ENCODE peak calls at places on chromosome 11, in eight cellular contexts. One of them, this sample, is unnamed.

GRCh38 chr11:134331565-134332188 is at the start of gene GLB1L2:
- DNase-seq in IMR-90: no peak
- DNase-seq in HCT116: peak
- DNase-seq in pancreas: peak
- DNase-seq in body of pancreas: peak
- DNase-seq in fibroblast of the aortic adventitia: peak
- DNase-seq in nephron progenitor cell: peak
- DNase-seq in AG04449: no peak
- DNase-seq in this sample: peak

GRCh38 chr11:69406060-69406459 is 75.4 kb upstream of the LINC01488 start:
- DNase-seq in fibroblast of the aortic adventitia: no peak
- DNase-seq in HCT116: no peak
- DNase-seq in IMR-90: no peak
- DNase-seq in pancreas: no peak
- DNase-seq in body of pancreas: peak
- DNase-seq in AG04449: no peak
- DNase-seq in nephron progenitor cell: no peak
- DNase-seq in this sample: no peak

GRCh38 chr11:10564030-10564429 is 4.4 kb downstream of the LYVE1 start:
- DNase-seq in IMR-90: no peak
- DNase-seq in body of pancreas: no peak
- DNase-seq in pancreas: no peak
- DNase-seq in AG04449: no peak
- DNase-seq in fibroblast of the aortic adventitia: no peak
- DNase-seq in nephron progenitor cell: no peak
- DNase-seq in HCT116: no peak
- DNase-seq in this sample: no peak

GRCh38 chr11:127003260-127003981 is 2.9 kb upstream of the KIRREL3 start:
- DNase-seq in AG04449: no peak
- DNase-seq in HCT116: no peak
- DNase-seq in pancreas: peak
- DNase-seq in nephron progenitor cell: peak
- DNase-seq in IMR-90: peak
- DNase-seq in body of pancreas: peak
- DNase-seq in fibroblast of the aortic adventitia: no peak
- DNase-seq in this sample: peak

GRCh38 chr11:66011785-66012303 is at the start of gene CST6:
- DNase-seq in nephron progenitor cell: no peak
- DNase-seq in AG04449: no peak
- DNase-seq in body of pancreas: no peak
- DNase-seq in fibroblast of the aortic adventitia: no peak
- DNase-seq in pancreas: no peak
- DNase-seq in IMR-90: no peak
- DNase-seq in HCT116: no peak
- DNase-seq in this sample: peak

GRCh38 chr11:1200611-1201191 is 22.2 kb upstream of the MUC5B start:
- DNase-seq in IMR-90: no peak
- DNase-seq in AG04449: no peak
- DNase-seq in body of pancreas: peak
- DNase-seq in pancreas: peak
- DNase-seq in HCT116: no peak
- DNase-seq in nephron progenitor cell: no peak
- DNase-seq in fibroblast of the aortic adventitia: no peak
- DNase-seq in this sample: no peak

GRCh38 chr11:77201991-77202841 is 74.2 kb downstream of the MYO7A start:
- DNase-seq in body of pancreas: no peak
- DNase-seq in HCT116: no peak
- DNase-seq in pancreas: no peak
- DNase-seq in AG04449: no peak
- DNase-seq in fibroblast of the aortic adventitia: no peak
- DNase-seq in IMR-90: no peak
- DNase-seq in nephron progenitor cell: no peak
- DNase-seq in this sample: no peak

GRCh38 chr11:2988996-2989395 is 3.1 kb downstream of the NAP1L4 start:
- DNase-seq in IMR-90: peak
- DNase-seq in nephron progenitor cell: no peak
- DNase-seq in fibroblast of the aortic adventitia: no peak
- DNase-seq in AG04449: peak
- DNase-seq in pancreas: no peak
- DNase-seq in body of pancreas: no peak
- DNase-seq in HCT116: no peak
- DNase-seq in this sample: no peak

GRCh38 chr11:113876074-113876797 is 864 bp upstream of the USP28 start:
- DNase-seq in nephron progenitor cell: no peak
- DNase-seq in AG04449: no peak
- DNase-seq in body of pancreas: no peak
- DNase-seq in fibroblast of the aortic adventitia: no peak
- DNase-seq in HCT116: no peak
- DNase-seq in pancreas: no peak
- DNase-seq in IMR-90: no peak
- DNase-seq in this sample: no peak

GRCh38 chr11:26910192-26910591 is 83.7 kb upstream of the FIBIN start:
- DNase-seq in IMR-90: no peak
- DNase-seq in nephron progenitor cell: no peak
- DNase-seq in HCT116: no peak
- DNase-seq in body of pancreas: no peak
- DNase-seq in pancreas: no peak
- DNase-seq in fibroblast of the aortic adventitia: no peak
- DNase-seq in AG04449: no peak
- DNase-seq in this sample: no peak

GRCh38 chr11:27697679-27698275 is 2.5 kb downstream of the BDNF start:
- DNase-seq in pancreas: no peak
- DNase-seq in HCT116: no peak
- DNase-seq in nephron progenitor cell: no peak
- DNase-seq in fibroblast of the aortic adventitia: peak
- DNase-seq in body of pancreas: no peak
- DNase-seq in AG04449: no peak
- DNase-seq in IMR-90: no peak
- DNase-seq in this sample: no peak

GRCh38 chr11:12430912-12431311 is 53.5 kb downstream of the PARVA start:
- DNase-seq in AG04449: no peak
- DNase-seq in fibroblast of the aortic adventitia: peak
- DNase-seq in nephron progenitor cell: no peak
- DNase-seq in pancreas: peak
- DNase-seq in body of pancreas: peak
- DNase-seq in HCT116: no peak
- DNase-seq in IMR-90: peak
- DNase-seq in this sample: no peak

GRCh38 chr11:120858740-120859139 is 165.2 kb upstream of the TBCEL start:
- DNase-seq in AG04449: no peak
- DNase-seq in IMR-90: peak
- DNase-seq in body of pancreas: no peak
- DNase-seq in fibroblast of the aortic adventitia: peak
- DNase-seq in HCT116: no peak
- DNase-seq in nephron progenitor cell: no peak
- DNase-seq in pancreas: no peak
- DNase-seq in this sample: no peak

GRCh38 chr11:86938900-86939880 is 16.0 kb downstream of the FZD4 start:
- DNase-seq in IMR-90: peak
- DNase-seq in body of pancreas: peak
- DNase-seq in nephron progenitor cell: no peak
- DNase-seq in fibroblast of the aortic adventitia: peak
- DNase-seq in pancreas: no peak
- DNase-seq in HCT116: peak
- DNase-seq in AG04449: no peak
- DNase-seq in this sample: peak

GRCh38 chr11:64232182-64233018 is 2.0 kb upstream of the VEGFB start:
- DNase-seq in fibroblast of the aortic adventitia: no peak
- DNase-seq in HCT116: no peak
- DNase-seq in pancreas: peak
- DNase-seq in body of pancreas: no peak
- DNase-seq in AG04449: no peak
- DNase-seq in nephron progenitor cell: no peak
- DNase-seq in IMR-90: no peak
- DNase-seq in this sample: no peak

GRCh38 chr11:64237484-64237951 is 3.1 kb downstream of the VEGFB start:
- DNase-seq in AG04449: no peak
- DNase-seq in body of pancreas: peak
- DNase-seq in IMR-90: no peak
- DNase-seq in nephron progenitor cell: no peak
- DNase-seq in pancreas: peak
- DNase-seq in fibroblast of the aortic adventitia: no peak
- DNase-seq in HCT116: no peak
- DNase-seq in this sample: no peak

GRCh38 chr11:64233913-64234839 is at the start of gene VEGFB:
- DNase-seq in HCT116: no peak
- DNase-seq in fibroblast of the aortic adventitia: peak
- DNase-seq in AG04449: no peak
- DNase-seq in body of pancreas: peak
- DNase-seq in IMR-90: peak
- DNase-seq in pancreas: peak
- DNase-seq in nephron progenitor cell: peak
- DNase-seq in this sample: peak

GRCh38 chr11:64235427-64236161 is 1.2 kb downstream of the VEGFB start:
- DNase-seq in body of pancreas: peak
- DNase-seq in AG04449: no peak
- DNase-seq in IMR-90: no peak
- DNase-seq in pancreas: peak
- DNase-seq in nephron progenitor cell: no peak
- DNase-seq in HCT116: no peak
- DNase-seq in fibroblast of the aortic adventitia: no peak
- DNase-seq in this sample: no peak

GRCh38 chr11:64234840-64235379 is 526 bp downstream of the VEGFB start:
- DNase-seq in body of pancreas: peak
- DNase-seq in fibroblast of the aortic adventitia: no peak
- DNase-seq in IMR-90: no peak
- DNase-seq in HCT116: no peak
- DNase-seq in AG04449: no peak
- DNase-seq in nephron progenitor cell: peak
- DNase-seq in pancreas: peak
- DNase-seq in this sample: no peak
- TF ChIP-seq CTCF in body of pancreas: no peak
- TF ChIP-seq CTCF in fibroblast of the aortic adventitia: no peak
- TF ChIP-seq CTCF in IMR-90: peak
- TF ChIP-seq CTCF in HCT116: no peak
- TF ChIP-seq CTCF in AG04449: no peak
- TF ChIP-seq CTCF in nephron progenitor cell: no peak
- TF ChIP-seq CTCF in pancreas: no peak
- TF ChIP-seq CTCF in this sample: no peak

GRCh38 chr11:128752379-128752778 is 58.5 kb downstream of the FLI1 start:
- DNase-seq in pancreas: no peak
- DNase-seq in HCT116: no peak
- DNase-seq in fibroblast of the aortic adventitia: no peak
- DNase-seq in AG04449: no peak
- DNase-seq in IMR-90: no peak
- DNase-seq in nephron progenitor cell: no peak
- DNase-seq in body of pancreas: no peak
- DNase-seq in this sample: no peak
- TF ChIP-seq CTCF in pancreas: no peak
- TF ChIP-seq CTCF in HCT116: no peak
- TF ChIP-seq CTCF in fibroblast of the aortic adventitia: no peak
- TF ChIP-seq CTCF in AG04449: no peak
- TF ChIP-seq CTCF in IMR-90: no peak
- TF ChIP-seq CTCF in nephron progenitor cell: no peak
- TF ChIP-seq CTCF in body of pancreas: no peak
- TF ChIP-seq CTCF in this sample: no peak

GRCh38 chr11:21484039-21484438 is 708.8 kb upstream of the ANO5 start:
- DNase-seq in fibroblast of the aortic adventitia: no peak
- DNase-seq in HCT116: no peak
- DNase-seq in nephron progenitor cell: no peak
- DNase-seq in IMR-90: no peak
- DNase-seq in pancreas: no peak
- DNase-seq in body of pancreas: no peak
- DNase-seq in AG04449: no peak
- DNase-seq in this sample: no peak
- TF ChIP-seq CTCF in fibroblast of the aortic adventitia: no peak
- TF ChIP-seq CTCF in HCT116: no peak
- TF ChIP-seq CTCF in nephron progenitor cell: no peak
- TF ChIP-seq CTCF in IMR-90: no peak
- TF ChIP-seq CTCF in pancreas: no peak
- TF ChIP-seq CTCF in body of pancreas: no peak
- TF ChIP-seq CTCF in AG04449: no peak
- TF ChIP-seq CTCF in this sample: no peak

DNA sequence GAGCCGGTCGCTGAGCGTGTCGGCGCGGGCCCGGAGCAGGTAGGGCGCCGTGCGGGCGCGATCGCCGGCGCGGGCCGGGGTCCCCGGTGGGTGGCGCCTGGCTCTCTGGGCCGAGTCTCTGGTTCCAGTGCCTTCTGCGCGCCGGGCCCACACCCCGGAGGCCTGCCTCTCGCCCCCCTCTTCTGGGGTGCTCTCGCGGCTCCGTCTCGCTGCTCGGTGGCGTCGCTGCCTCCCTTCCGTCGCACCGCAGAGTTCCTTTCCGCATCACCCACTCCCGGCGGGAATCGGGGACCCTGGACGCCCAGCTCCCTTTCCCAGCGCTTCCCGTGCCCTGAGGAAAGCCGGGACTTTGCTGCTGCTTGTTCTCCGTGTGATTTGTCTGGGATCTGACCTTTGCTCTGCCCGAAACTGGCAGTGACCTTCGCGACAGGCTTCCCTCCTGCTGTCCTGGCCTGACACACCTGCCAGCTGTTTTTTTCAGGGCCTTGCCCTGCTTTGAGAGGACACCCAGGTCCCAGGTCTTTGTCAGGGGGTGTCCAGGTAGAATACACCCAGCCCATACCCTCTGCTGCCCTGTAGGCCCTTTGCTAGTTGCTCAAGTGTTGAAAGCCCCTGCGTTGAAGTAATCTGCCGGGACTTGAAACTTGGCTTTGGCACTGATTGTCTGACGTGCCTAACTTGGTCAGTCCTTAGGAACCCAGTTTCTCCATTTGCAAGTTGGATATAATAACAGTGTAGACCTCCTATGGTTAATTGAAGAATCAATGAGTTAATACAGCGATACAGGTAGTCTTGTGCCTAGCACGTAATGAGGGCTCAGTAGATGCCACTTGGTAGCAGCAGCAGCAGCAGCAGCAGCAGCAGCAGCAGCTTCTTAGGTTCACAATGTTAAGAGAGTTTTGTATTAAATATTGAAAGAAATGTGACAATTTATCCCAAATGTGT is 791 bp downstream of the FDX1 start:
- DNase-seq in pancreas: peak
- DNase-seq in fibroblast of the aortic adventitia: peak
- DNase-seq in IMR-90: peak
- DNase-seq in HCT116: no peak
- DNase-seq in body of pancreas: peak
- DNase-seq in nephron progenitor cell: no peak
- DNase-seq in AG04449: no peak
- DNase-seq in this sample: peak
- TF ChIP-seq CTCF in pancreas: peak
- TF ChIP-seq CTCF in fibroblast of the aortic adventitia: no peak
- TF ChIP-seq CTCF in IMR-90: no peak
- TF ChIP-seq CTCF in HCT116: no peak
- TF ChIP-seq CTCF in body of pancreas: no peak
- TF ChIP-seq CTCF in nephron progenitor cell: no peak
- TF ChIP-seq CTCF in AG04449: no peak
- TF ChIP-seq CTCF in this sample: no peak

GRCh38 chr11:63274776-63275175 is 31.4 kb upstream of the SLC22A25 start:
- DNase-seq in AG04449: no peak
- DNase-seq in IMR-90: no peak
- DNase-seq in pancreas: no peak
- DNase-seq in nephron progenitor cell: no peak
- DNase-seq in fibroblast of the aortic adventitia: no peak
- DNase-seq in HCT116: peak
- DNase-seq in body of pancreas: no peak
- DNase-seq in this sample: no peak
- TF ChIP-seq CTCF in AG04449: no peak
- TF ChIP-seq CTCF in IMR-90: no peak
- TF ChIP-seq CTCF in pancreas: no peak
- TF ChIP-seq CTCF in nephron progenitor cell: no peak
- TF ChIP-seq CTCF in fibroblast of the aortic adventitia: no peak
- TF ChIP-seq CTCF in HCT116: peak
- TF ChIP-seq CTCF in body of pancreas: no peak
- TF ChIP-seq CTCF in this sample: no peak

This sample was measured in GM13976.